ENCODE peak calls at places on chromosome 10, in four cellular contexts. P is neuronal stem cell, M is fibroblast of lung, R is stomach. X is an unnamed sample.

GRCh38 chr10:60353519-60354258 is 36.0 kb downstream of the ANK3 start:
- DNase-seq in M (peak; percentile 78), P (no peak), R (no peak), X (peak; percentile 88)

GRCh38 chr10:132408367-132408781 is 11.4 kb downstream of the PWWP2B start:
- DNase-seq in R (no peak), M (no peak), P (no peak), X (no peak)

GRCh38 chr10:116722736-116723427 is 19.5 kb downstream of the HSPA12A start:
- DNase-seq in M (no peak), R (no peak), P (no peak), X (no peak)

GRCh38 chr10:82796510-82796909 is 921.5 kb downstream of the NRG3 start:
- DNase-seq in M (peak; percentile 4), P (no peak), R (no peak), X (no peak)

GRCh38 chr10:132524443-132525285 is 12.9 kb upstream of the INPP5A start:
- DNase-seq in P (no peak), R (no peak), M (no peak), X (no peak)

GRCh38 chr10:113202011-113202410 is 252.0 kb downstream of the TCF7L2 start:
- DNase-seq in M (no peak), P (no peak), R (no peak), X (no peak)

GRCh38 chr10:53403688-53404087 is 631.1 kb upstream of the MBL2 start:
- DNase-seq in M (peak; percentile 77), P (no peak), R (peak; percentile 82), X (peak; percentile 42)

GRCh38 chr10:131127610-131128009 is 183.9 kb downstream of the TCERG1L start:
- DNase-seq in R (no peak), P (no peak), M (no peak), X (no peak)

GRCh38 chr10:89645742-89646172 is 715 bp upstream of the PANK1 start:
- DNase-seq in P (no peak), M (no peak), R (no peak), X (no peak)

GRCh38 chr10:48227213-48227612 is 47.3 kb downstream of the FRMPD2 start:
- DNase-seq in M (no peak), P (no peak), R (no peak), X (no peak)

GRCh38 chr10:17624996-17625395 is 7.8 kb upstream of the HACD1 start:
- DNase-seq in M (no peak), P (no peak), R (no peak), X (no peak)

GRCh38 chr10:22042557-22043326 is 39.2 kb upstream of the DNAJC1 start:
- DNase-seq in M (no peak), P (peak; percentile 9), R (no peak), X (no peak)

GRCh38 chr10:72310636-72311035 is 36.9 kb downstream of the DDIT4 start:
- DNase-seq in M (no peak), P (no peak), R (no peak), X (no peak)

GRCh38 chr10:81569488-81569887 is 305.5 kb upstream of the NRG3 start:
- DNase-seq in P (no peak), M (no peak), R (no peak), X (no peak)

GRCh38 chr10:67969875-67970274 is 85.4 kb downstream of the SIRT1 start:
- DNase-seq in R (no peak), M (no peak), P (no peak), X (no peak)

GRCh38 chr10:82742478-82742877 is 867.5 kb downstream of the NRG3 start:
- DNase-seq in P (no peak), M (peak; percentile 11), R (peak; percentile 34), X (peak; percentile 56)

GRCh38 chr10:25017661-25018060 is 1.2 kb downstream of the THNSL1 start:
- DNase-seq in P (no peak), M (no peak), R (no peak), X (no peak)

GRCh38 chr10:1920127-1920526 is 182.8 kb upstream of the ADARB2 start:
- DNase-seq in P (no peak), M (no peak), R (no peak), X (no peak)

GRCh38 chr10:78506614-78507013 is 473.0 kb downstream of the RPS24 start:
- DNase-seq in M (no peak), P (no peak), R (no peak), X (no peak)

GRCh38 chr10:93722550-93722949 is 20.2 kb upstream of the FRA10AC1 start:
- DNase-seq in M (no peak), R (no peak), P (no peak), X (no peak)

GRCh38 chr10:4100324-4100826 is 315.4 kb upstream of the KLF6 start:
- DNase-seq in P (no peak), M (no peak), R (no peak), X (no peak)

GRCh38 chr10:11018426-11018818 is 750 bp downstream of the CELF2 start:
- DNase-seq in P (no peak), M (no peak), R (no peak), X (no peak)

GRCh38 chr10:26408858-26409494 is 29.2 kb upstream of the APBB1IP start:
- DNase-seq in R (no peak), M (no peak), P (no peak), X (no peak)

GRCh38 chr10:83142074-83142563 is 997.2 kb upstream of the GHITM start:
- DNase-seq in R (no peak), M (no peak), P (no peak), X (no peak)

GRCh38 chr10:3936422-3937040 is 151.5 kb upstream of the KLF6 start:
- DNase-seq in P (no peak), M (no peak), R (no peak), X (no peak)

GRCh38 chr10:11406746-11407145 is 204.7 kb downstream of the USP6NL start:
- DNase-seq in M (no peak), R (no peak), P (no peak), X (no peak)

GRCh38 chr10:46227571-46228075 is 59.2 kb upstream of the ANTXRL start:
- DNase-seq in R (peak; percentile 19), P (no peak), M (no peak), X (no peak)

GRCh38 chr10:239109-239508 is 103.9 kb downstream of the ZMYND11 start:
- DNase-seq in P (no peak), R (no peak), M (peak; percentile 8), X (peak; percentile 34)

GRCh38 chr10:44327461-44327860 is 57.4 kb downstream of the CXCL12 start:
- DNase-seq in R (no peak), M (no peak), P (no peak), X (no peak)

GRCh38 chr10:15084502-15084922 is 4.1 kb downstream of the ACBD7 start:
- DNase-seq in R (peak; percentile 48), M (peak; percentile 99), P (peak; percentile 37), X (peak; percentile 99)

GRCh38 chr10:94281654-94282053 is 81.1 kb downstream of the NOC3L start:
- DNase-seq in P (no peak), M (no peak), R (no peak), X (no peak)

GRCh38 chr10:84226616-84227015 is 1.3 kb upstream of the LRIT2 start:
- DNase-seq in M (no peak), R (no peak), P (no peak), X (no peak)

DNA sequence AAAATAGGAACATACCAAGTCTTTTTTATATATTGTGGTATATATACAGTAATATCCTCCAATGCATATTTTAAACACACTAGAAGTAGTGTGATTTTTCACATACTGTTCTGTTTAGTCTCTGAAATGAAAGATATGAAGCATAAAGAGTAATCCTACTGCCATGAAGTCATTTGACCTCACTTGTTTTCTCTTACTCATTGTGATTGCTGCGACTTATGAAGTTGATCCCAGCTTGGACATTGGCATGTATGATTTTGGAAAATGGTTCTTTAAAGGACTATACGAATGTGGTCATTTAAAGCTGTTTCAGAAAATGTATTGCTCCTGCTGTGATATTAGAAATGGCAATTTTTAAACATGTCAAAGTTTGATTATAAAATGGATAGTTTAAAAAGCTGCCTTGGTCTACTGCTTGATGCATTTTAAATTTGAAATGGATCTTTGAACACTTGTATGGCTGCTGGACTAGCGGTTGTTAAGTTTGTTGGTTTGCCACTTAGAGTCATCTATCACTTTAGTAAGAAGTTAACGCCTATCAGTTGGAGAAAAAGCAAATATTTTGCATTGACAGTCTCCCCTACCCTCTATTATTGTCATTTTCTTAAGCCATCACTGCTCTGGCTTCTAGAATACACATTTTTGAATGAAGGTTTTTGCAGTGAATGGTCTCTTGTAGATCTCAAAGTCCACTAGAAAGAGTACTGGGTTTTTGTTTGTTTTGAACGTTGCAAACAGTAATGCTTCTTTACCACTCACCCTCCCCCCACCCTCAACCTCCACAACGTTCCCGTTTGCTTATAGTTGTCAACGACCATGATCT is 881 bp upstream of the PCGF5 start:
- DNase-seq in M (no peak), P (no peak), R (no peak), X (no peak)
- H3K27ac ChIP-seq in M (no peak overlapping the region), P (no peak overlapping the region), R (peak overlapping the region; percentile 93), X (no peak overlapping the region)

GRCh38 chr10:18875480-18875879 is 173.1 kb upstream of the MALRD1 start:
- DNase-seq in R (no peak), P (no peak), M (no peak), X (no peak)

GRCh38 chr10:18879284-18879683 is 169.3 kb upstream of the MALRD1 start:
- DNase-seq in P (no peak), M (no peak), R (no peak), X (no peak)

GRCh38 chr10:18886102-18886501 is 162.5 kb upstream of the MALRD1 start:
- DNase-seq in P (no peak), R (no peak), M (peak; percentile 56), X (no peak)

DNA sequence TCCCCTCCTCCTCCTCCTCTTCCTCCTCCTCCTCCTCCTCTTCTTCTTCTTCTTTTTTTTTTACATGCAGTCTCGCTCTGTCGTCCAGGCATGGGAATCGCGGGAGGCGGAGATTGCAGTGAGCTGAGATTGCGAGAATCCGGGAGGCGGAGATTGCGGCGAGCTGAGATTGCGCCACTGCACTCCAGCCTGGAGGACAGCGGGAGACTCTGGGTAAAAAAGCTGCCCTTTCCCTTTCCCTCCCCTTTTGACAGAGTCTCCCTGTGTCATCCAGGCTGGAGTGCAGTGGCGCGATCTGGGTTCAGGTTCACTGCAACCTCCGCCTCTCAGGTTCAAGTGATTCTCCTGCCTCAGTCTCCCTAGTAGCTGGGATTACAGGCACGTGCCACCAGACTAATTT is 168.1 kb upstream of the MALRD1 start:
- DNase-seq in R (no peak), P (no peak), M (no peak), X (no peak)
- H3K4me3 ChIP-seq in R (no peak overlapping the region), P (no peak overlapping the region), M (no peak overlapping the region), X (no peak overlapping the region)

DNA sequence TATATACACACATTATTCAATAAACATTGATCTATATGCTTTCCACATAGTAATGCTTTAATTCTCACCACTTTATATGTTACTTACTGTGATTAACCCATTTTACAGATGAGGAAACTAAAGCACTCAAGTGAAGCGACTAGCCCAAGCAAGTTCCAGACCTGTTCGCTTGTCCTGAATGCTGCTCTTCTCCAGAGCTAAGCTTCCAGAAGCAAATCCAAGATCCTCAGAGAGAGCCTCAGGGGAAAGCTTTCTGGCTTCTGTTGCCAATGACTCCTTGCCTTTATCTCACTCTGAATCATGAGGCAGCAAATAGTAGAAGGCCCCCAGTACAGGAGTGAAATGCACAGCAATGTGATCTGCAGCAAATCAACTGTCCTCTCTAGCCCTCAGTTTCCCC is 32.2 kb downstream of the XPNPEP1 start:
- DNase-seq in R (no peak), M (no peak), P (no peak), X (no peak)
- H3K27ac ChIP-seq in R (peak overlapping the region; percentile 76), M (no peak overlapping the region), P (no peak overlapping the region), X (no peak overlapping the region)

DNA sequence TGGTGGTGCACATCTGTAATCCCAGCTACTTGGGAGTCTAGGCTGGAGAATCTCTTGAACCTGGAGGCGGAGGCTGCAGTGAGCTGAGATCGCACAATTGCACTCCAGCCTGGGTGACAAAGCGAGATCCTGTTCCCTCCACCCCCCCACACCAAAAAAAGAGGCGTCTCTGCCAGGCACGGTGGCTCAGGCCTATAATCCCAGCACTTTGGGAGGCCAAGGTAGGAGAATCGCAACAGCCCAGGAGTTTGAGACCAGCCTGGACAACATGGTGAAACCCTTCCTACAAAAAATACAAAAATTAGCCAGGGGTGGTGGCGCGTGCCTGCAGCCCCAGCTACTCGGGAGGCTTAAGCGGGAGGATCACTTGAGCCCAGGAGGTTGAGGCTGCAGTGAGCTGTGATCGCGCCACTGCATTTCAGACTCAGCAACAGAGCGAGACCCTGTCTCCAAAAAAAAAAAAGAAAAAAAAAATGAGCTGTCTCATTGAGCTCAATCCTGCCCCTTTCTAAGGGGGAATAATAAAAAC is 1.8 kb downstream of the ACTR1A start:
- DNase-seq in M (no peak), P (no peak), R (no peak), X (no peak)
- H3K4me3 ChIP-seq in M (peak overlapping the region; percentile 87), P (no peak overlapping the region), R (no peak overlapping the region), X (no peak overlapping the region)

X was measured in brain microvascular endothelial cell.